ENCODE peak calls at places on chromosome 19, in nine cellular contexts. N is NCI-H2029, J is BE2C, O is KBM-7, Y is A673, T is EH, X is HTR-8/SVneo, B is ascending aorta, C is progenitor cell of endocrine pancreas. A is an unnamed sample.

GRCh38 chr19:17404015-17404414 is 1.4 kb downstream of the BST2 start:
- DNase-seq in N (no peak), Y (no peak), O (no peak), X (no peak), B (no peak), C (no peak), T (no peak), J (no peak), A (no peak)

GRCh38 chr19:4061178-4061682 is 5.5 kb downstream of the ZBTB7A start:
- DNase-seq in B (peak), T (peak), O (no peak), N (peak), Y (no peak), J (no peak), X (no peak), C (no peak), A (peak)

GRCh38 chr19:5782945-5783919 is 1.3 kb downstream of the PRR22 start:
- DNase-seq in B (no peak), J (no peak), T (no peak), Y (no peak), O (no peak), C (no peak), X (no peak), N (no peak), A (no peak)

GRCh38 chr19:56158170-56158757 is 17.2 kb downstream of the ZNF444 start:
- DNase-seq in B (no peak), N (no peak), O (no peak), X (no peak), J (no peak), T (no peak), C (no peak), Y (no peak), A (no peak)

GRCh38 chr19:19278315-19278714 is 5.2 kb upstream of the TM6SF2 start:
- DNase-seq in J (no peak), X (no peak), N (no peak), C (no peak), O (no peak), T (no peak), Y (peak), B (no peak), A (no peak)

GRCh38 chr19:49057636-49058234 is at the start of gene CGB7:
- DNase-seq in Y (peak), O (no peak), B (no peak), C (peak), N (peak), T (peak), X (no peak), J (peak), A (peak)

GRCh38 chr19:47790398-47790814 is 11.9 kb downstream of the SELENOW start:
- DNase-seq in N (peak), B (no peak), O (peak), T (peak), J (peak), X (peak), Y (peak), C (peak), A (peak)

GRCh38 chr19:39843919-39844793 is 2.0 kb downstream of the FBL start:
- DNase-seq in T (peak), Y (peak), J (peak), B (no peak), N (peak), C (no peak), X (peak), O (peak), A (no peak)

GRCh38 chr19:30856786-30857185 is 484.6 kb downstream of the ZNF536 start:
- DNase-seq in X (no peak), Y (no peak), N (no peak), T (no peak), C (no peak), O (no peak), J (no peak), B (no peak), A (no peak)

GRCh38 chr19:55370305-55370988 is at the start of gene IL11:
- DNase-seq in Y (no peak), J (no peak), X (peak), O (no peak), B (no peak), T (peak), N (no peak), C (no peak), A (no peak)

GRCh38 chr19:12825259-12826131 is 8.9 kb downstream of the RTBDN start:
- DNase-seq in X (no peak), N (no peak), J (peak), B (no peak), Y (peak), T (peak), C (peak), O (peak), A (no peak)

GRCh38 chr19:58356971-58357797 is 3.9 kb upstream of the A1BG start:
- DNase-seq in C (no peak), T (peak), X (no peak), B (no peak), J (no peak), N (no peak), O (no peak), Y (no peak), A (peak)

A was measured in right lobe of liver.